ENCODE peak calls at places on chromosome 15, in five cellular contexts. One of them, this sample, is unnamed.

GRCh38 chr15:53918180-53919079 is 59.8 kb upstream of the UNC13C start:
- DNase-seq in NCI-H1694 treated with DMSO at 0.1 percent for 48 hours: no peak
- DNase-seq in GOT3: no peak
- DNase-seq in HT1080: no peak
- DNase-seq in AG04450: no peak
- DNase-seq in this sample: no peak

GRCh38 chr15:81341351-81341750 is 17.4 kb upstream of the STARD5 start:
- DNase-seq in NCI-H1694 treated with DMSO at 0.1 percent for 48 hours: no peak
- DNase-seq in GOT3: no peak
- DNase-seq in HT1080: no peak
- DNase-seq in AG04450: no peak
- DNase-seq in this sample: no peak

GRCh38 chr15:77493324-77493907 is 72.7 kb downstream of the HMG20A start:
- DNase-seq in NCI-H1694 treated with DMSO at 0.1 percent for 48 hours: no peak
- DNase-seq in GOT3: no peak
- DNase-seq in HT1080: peak
- DNase-seq in AG04450: no peak
- DNase-seq in this sample: no peak

GRCh38 chr15:34820110-34820509 is 24.8 kb upstream of the ACTC1 start:
- DNase-seq in NCI-H1694 treated with DMSO at 0.1 percent for 48 hours: no peak
- DNase-seq in GOT3: no peak
- DNase-seq in HT1080: no peak
- DNase-seq in AG04450: no peak
- DNase-seq in this sample: no peak

GRCh38 chr15:84878504-84878903 is 6.0 kb upstream of the SLC28A1 start:
- DNase-seq in NCI-H1694 treated with DMSO at 0.1 percent for 48 hours: peak
- DNase-seq in GOT3: no peak
- DNase-seq in HT1080: peak
- DNase-seq in AG04450: peak
- DNase-seq in this sample: peak

GRCh38 chr15:66997212-66997611 is 68.2 kb upstream of the SMAD3 start:
- DNase-seq in NCI-H1694 treated with DMSO at 0.1 percent for 48 hours: no peak
- DNase-seq in GOT3: no peak
- DNase-seq in HT1080: peak
- DNase-seq in AG04450: peak
- DNase-seq in this sample: no peak

GRCh38 chr15:42826251-42826890 is 89.4 kb upstream of the CDAN1 start:
- DNase-seq in NCI-H1694 treated with DMSO at 0.1 percent for 48 hours: no peak
- DNase-seq in GOT3: no peak
- DNase-seq in HT1080: no peak
- DNase-seq in AG04450: no peak
- DNase-seq in this sample: no peak

GRCh38 chr15:57220220-57220619 is 156.1 kb upstream of the CGNL1 start:
- DNase-seq in NCI-H1694 treated with DMSO at 0.1 percent for 48 hours: peak
- DNase-seq in GOT3: no peak
- DNase-seq in HT1080: no peak
- DNase-seq in AG04450: peak
- DNase-seq in this sample: peak

GRCh38 chr15:65298731-65299130 is 2.9 kb downstream of the RNU5A-1 start:
- DNase-seq in NCI-H1694 treated with DMSO at 0.1 percent for 48 hours: no peak
- DNase-seq in GOT3: no peak
- DNase-seq in HT1080: no peak
- DNase-seq in AG04450: no peak
- DNase-seq in this sample: no peak

GRCh38 chr15:78072080-78072892 is 5.2 kb downstream of the TBC1D2B start:
- DNase-seq in NCI-H1694 treated with DMSO at 0.1 percent for 48 hours: no peak
- DNase-seq in GOT3: no peak
- DNase-seq in HT1080: no peak
- DNase-seq in AG04450: no peak
- DNase-seq in this sample: no peak

GRCh38 chr15:62742409-62743171 is 300.0 kb upstream of the TPM1 start:
- DNase-seq in NCI-H1694 treated with DMSO at 0.1 percent for 48 hours: peak
- DNase-seq in GOT3: peak
- DNase-seq in HT1080: peak
- DNase-seq in AG04450: peak
- DNase-seq in this sample: peak

GRCh38 chr15:74768771-74769342 is 13.0 kb upstream of the CSK start:
- DNase-seq in NCI-H1694 treated with DMSO at 0.1 percent for 48 hours: peak
- DNase-seq in GOT3: no peak
- DNase-seq in HT1080: peak
- DNase-seq in AG04450: no peak
- DNase-seq in this sample: no peak

GRCh38 chr15:80561500-80561899 is 133.6 kb upstream of the ABHD17C start:
- DNase-seq in NCI-H1694 treated with DMSO at 0.1 percent for 48 hours: no peak
- DNase-seq in GOT3: no peak
- DNase-seq in HT1080: no peak
- DNase-seq in AG04450: no peak
- DNase-seq in this sample: no peak

GRCh38 chr15:40075298-40076044 is 33.2 kb downstream of the BMF start:
- DNase-seq in NCI-H1694 treated with DMSO at 0.1 percent for 48 hours: no peak
- DNase-seq in GOT3: no peak
- DNase-seq in HT1080: peak
- DNase-seq in AG04450: no peak
- DNase-seq in this sample: no peak

This sample was measured in DMS 273 treated with DMSO at 0.1 percent for 48 hours.